ENCODE peak calls at places on chromosomes 13 and 19, in ten cellular contexts. Y is neuronal stem cell; K is endothelial cell; J is HTR-8/SVneo; O is NCI-H2107; L is CD4-positive, alpha-beta T cell; U is IMR-90; F is effector CD4-positive, alpha-beta T cell; I is WTC11; T is GM12892. S is an unnamed sample.

GRCh38 chr13:51663980-51664957 is 80.0 kb downstream of the WDFY2 start:
- DNase-seq in J (no peak), K (no peak), T (no peak), I (no peak), U (no peak), Y (no peak), L (no peak), F (no peak), O (no peak), S (peak)

GRCh38 chr13:70255406-70255991 is 147.2 kb upstream of the KLHL1 start:
- DNase-seq in J (no peak), Y (no peak), L (no peak), U (no peak), F (no peak), K (no peak), O (no peak), I (no peak), T (no peak), S (no peak)

GRCh38 chr13:105783261-105783660 is 752.2 kb downstream of the EFNB2 start:
- DNase-seq in I (no peak), K (no peak), T (no peak), Y (no peak), O (no peak), F (no peak), J (no peak), U (no peak), L (no peak), S (no peak)

GRCh38 chr13:52374873-52375411 is 31.0 kb downstream of the THSD1 start:
- DNase-seq in I (no peak), T (no peak), F (no peak), Y (no peak), J (no peak), K (no peak), U (no peak), L (no peak), O (no peak), S (peak)

GRCh38 chr19:12884926-12885748 is 1.9 kb downstream of the KLF1 start:
- DNase-seq in Y (peak), F (peak), I (peak), O (peak), J (no peak), T (peak), U (peak), K (peak), L (peak), S (peak)

GRCh38 chr19:22882797-22883196 is 50.7 kb downstream of the ZNF723 start:
- DNase-seq in O (no peak), Y (no peak), T (no peak), F (no peak), U (peak), J (peak), I (no peak), L (no peak), K (no peak), S (peak)

GRCh38 chr13:100668408-100668807 is 6.2 kb downstream of the TMTC4 start:
- DNase-seq in L (no peak), J (no peak), F (no peak), U (peak), Y (no peak), K (no peak), I (no peak), T (no peak), O (no peak), S (peak)

GRCh38 chr19:38047048-38047435 is 140.0 kb downstream of the SIPA1L3 start:
- DNase-seq in F (no peak), U (no peak), J (no peak), Y (no peak), O (no peak), I (no peak), K (no peak), T (no peak), L (no peak), S (no peak)

GRCh38 chr19:13260883-13261653 is 110.9 kb downstream of the IER2 start:
- DNase-seq in T (peak), I (no peak), U (peak), O (no peak), L (no peak), F (no peak), K (no peak), Y (no peak), J (peak), S (peak)

GRCh38 chr19:7337380-7338194 is 11.2 kb upstream of the ARHGEF18 start:
- DNase-seq in I (no peak), L (no peak), T (peak), K (no peak), Y (no peak), O (no peak), U (no peak), F (no peak), J (no peak), S (no peak)

GRCh38 chr13:90721937-90722336 is 625.5 kb upstream of the MIR17HG start:
- DNase-seq in T (no peak), O (no peak), J (no peak), L (no peak), K (no peak), I (no peak), U (no peak), Y (no peak), F (no peak), S (no peak)

GRCh38 chr19:39409886-39410619 is 2.4 kb upstream of the PLEKHG2 start:
- DNase-seq in K (peak), T (no peak), L (peak), Y (no peak), F (peak), I (peak), J (no peak), O (no peak), U (no peak), S (peak)

GRCh38 chr13:57878291-57878690 is 246.7 kb downstream of the PCDH17 start:
- DNase-seq in Y (no peak), F (no peak), I (no peak), L (no peak), O (no peak), U (no peak), T (no peak), J (no peak), K (no peak), S (no peak)

GRCh38 chr13:80299046-80299445 is 41.9 kb downstream of the SPRY2 start:
- DNase-seq in J (no peak), T (no peak), U (no peak), O (no peak), I (no peak), Y (no peak), F (no peak), K (no peak), L (no peak), S (no peak)

GRCh38 chr19:55504252-55504603 is 16.0 kb downstream of the SSC5D start:
- DNase-seq in O (no peak), J (no peak), T (no peak), U (no peak), F (no peak), I (no peak), K (no peak), Y (no peak), L (no peak), S (no peak)

GRCh38 chr19:39765091-39766076 is 13.3 kb upstream of the LEUTX start:
- DNase-seq in K (peak), Y (peak), T (no peak), L (no peak), O (no peak), F (peak), U (peak), J (peak), I (peak), S (peak)

GRCh38 chr13:99150575-99151370 is 49.9 kb upstream of the UBAC2 start:
- DNase-seq in J (peak), O (no peak), Y (no peak), F (no peak), T (no peak), L (no peak), I (no peak), U (peak), K (no peak), S (peak)

GRCh38 chr13:98581971-98582702 is 5.2 kb upstream of the STK24 start:
- DNase-seq in U (peak), O (peak), L (no peak), I (no peak), K (no peak), Y (no peak), F (no peak), J (no peak), T (no peak), S (peak)

GRCh38 chr13:113758651-113759524 is at the start of gene TMEM255B:
- DNase-seq in K (peak), O (peak), I (peak), T (peak), L (peak), F (peak), U (peak), J (peak), Y (peak), S (peak)

GRCh38 chr19:6364353-6364752 is 3.0 kb downstream of the CLPP start:
- DNase-seq in K (no peak), T (no peak), J (no peak), O (no peak), Y (no peak), I (no peak), U (no peak), L (no peak), F (no peak), S (no peak)

GRCh38 chr19:17055636-17056035 is 19.6 kb downstream of the HAUS8 start:
- DNase-seq in U (no peak), K (no peak), I (no peak), J (no peak), O (no peak), T (no peak), L (no peak), F (no peak), Y (no peak), S (no peak)